ENCODE peak calls at places on chromosomes 2 and 18, in nine cellular contexts. One of them, this sample, is unnamed.

GRCh38 chr2:101770672-101771071 is 73.2 kb downstream of the MAP4K4 start:
- DNase-seq in CD8-positive, alpha-beta T cell: no peak
- DNase-seq in heart right ventricle: no peak
- DNase-seq in GM13976: peak
- DNase-seq in pancreas: no peak
- DNase-seq in glutamatergic neuron: no peak
- DNase-seq in AG09319: no peak
- DNase-seq in tibial artery: no peak
- DNase-seq in ovary: no peak
- DNase-seq in this sample: peak

GRCh38 chr2:238847841-238848565 is at the start of gene TWIST2:
- DNase-seq in CD8-positive, alpha-beta T cell: no peak
- DNase-seq in heart right ventricle: peak
- DNase-seq in GM13976: no peak
- DNase-seq in pancreas: no peak
- DNase-seq in glutamatergic neuron: peak
- DNase-seq in AG09319: peak
- DNase-seq in tibial artery: peak
- DNase-seq in ovary: peak
- DNase-seq in this sample: peak

GRCh38 chr2:96131152-96131817 is 7.0 kb downstream of the ASTL start:
- DNase-seq in CD8-positive, alpha-beta T cell: no peak
- DNase-seq in heart right ventricle: no peak
- DNase-seq in GM13976: no peak
- DNase-seq in pancreas: no peak
- DNase-seq in glutamatergic neuron: no peak
- DNase-seq in AG09319: no peak
- DNase-seq in tibial artery: no peak
- DNase-seq in ovary: no peak
- DNase-seq in this sample: no peak

GRCh38 chr2:44707945-44708645 is 233.4 kb upstream of the SIX3 start:
- DNase-seq in CD8-positive, alpha-beta T cell: no peak
- DNase-seq in heart right ventricle: no peak
- DNase-seq in GM13976: no peak
- DNase-seq in pancreas: no peak
- DNase-seq in glutamatergic neuron: no peak
- DNase-seq in AG09319: no peak
- DNase-seq in tibial artery: no peak
- DNase-seq in ovary: no peak
- DNase-seq in this sample: no peak

GRCh38 chr2:83689402-83689801 is 769.7 kb downstream of the SUCLG1 start:
- DNase-seq in CD8-positive, alpha-beta T cell: no peak
- DNase-seq in heart right ventricle: no peak
- DNase-seq in GM13976: no peak
- DNase-seq in pancreas: no peak
- DNase-seq in glutamatergic neuron: no peak
- DNase-seq in AG09319: no peak
- DNase-seq in tibial artery: no peak
- DNase-seq in ovary: no peak
- DNase-seq in this sample: no peak

GRCh38 chr2:886072-887022 is 64.3 kb upstream of the SNTG2 start:
- DNase-seq in CD8-positive, alpha-beta T cell: no peak
- DNase-seq in heart right ventricle: no peak
- DNase-seq in GM13976: no peak
- DNase-seq in pancreas: no peak
- DNase-seq in glutamatergic neuron: no peak
- DNase-seq in AG09319: no peak
- DNase-seq in tibial artery: no peak
- DNase-seq in ovary: no peak
- DNase-seq in this sample: no peak

GRCh38 chr2:157592983-157593382 is 35.7 kb downstream of the ACVR1C start:
- DNase-seq in CD8-positive, alpha-beta T cell: no peak
- DNase-seq in heart right ventricle: no peak
- DNase-seq in GM13976: no peak
- DNase-seq in pancreas: no peak
- DNase-seq in glutamatergic neuron: no peak
- DNase-seq in AG09319: peak
- DNase-seq in tibial artery: no peak
- DNase-seq in ovary: no peak
- DNase-seq in this sample: no peak

GRCh38 chr2:212730994-212731393 is 192.4 kb upstream of the ERBB4 start:
- DNase-seq in CD8-positive, alpha-beta T cell: no peak
- DNase-seq in heart right ventricle: no peak
- DNase-seq in GM13976: peak
- DNase-seq in pancreas: no peak
- DNase-seq in glutamatergic neuron: no peak
- DNase-seq in AG09319: no peak
- DNase-seq in tibial artery: no peak
- DNase-seq in ovary: no peak
- DNase-seq in this sample: no peak

GRCh38 chr2:207770602-207771404 is 1.1 kb upstream of the FZD5 start:
- DNase-seq in CD8-positive, alpha-beta T cell: no peak
- DNase-seq in heart right ventricle: no peak
- DNase-seq in GM13976: peak
- DNase-seq in pancreas: no peak
- DNase-seq in glutamatergic neuron: no peak
- DNase-seq in AG09319: no peak
- DNase-seq in tibial artery: peak
- DNase-seq in ovary: peak
- DNase-seq in this sample: peak

GRCh38 chr18:73758446-73758845 is 389.2 kb downstream of the FBXO15 start:
- DNase-seq in CD8-positive, alpha-beta T cell: no peak
- DNase-seq in heart right ventricle: no peak
- DNase-seq in GM13976: no peak
- DNase-seq in pancreas: no peak
- DNase-seq in glutamatergic neuron: no peak
- DNase-seq in AG09319: no peak
- DNase-seq in tibial artery: no peak
- DNase-seq in ovary: no peak
- DNase-seq in this sample: no peak

GRCh38 chr2:118697771-118698170 is 149.7 kb downstream of the EN1 start:
- DNase-seq in CD8-positive, alpha-beta T cell: no peak
- DNase-seq in heart right ventricle: no peak
- DNase-seq in GM13976: no peak
- DNase-seq in pancreas: no peak
- DNase-seq in glutamatergic neuron: no peak
- DNase-seq in AG09319: no peak
- DNase-seq in tibial artery: no peak
- DNase-seq in ovary: no peak
- DNase-seq in this sample: no peak

GRCh38 chr18:35993013-35993412 is 20.5 kb downstream of the RMP24 start:
- DNase-seq in CD8-positive, alpha-beta T cell: no peak
- DNase-seq in heart right ventricle: peak
- DNase-seq in GM13976: no peak
- DNase-seq in pancreas: no peak
- DNase-seq in glutamatergic neuron: no peak
- DNase-seq in AG09319: no peak
- DNase-seq in tibial artery: no peak
- DNase-seq in ovary: no peak
- DNase-seq in this sample: no peak

GRCh38 chr18:35999925-36000324 is 27.4 kb downstream of the RMP24 start:
- DNase-seq in CD8-positive, alpha-beta T cell: no peak
- DNase-seq in heart right ventricle: no peak
- DNase-seq in GM13976: no peak
- DNase-seq in pancreas: no peak
- DNase-seq in glutamatergic neuron: no peak
- DNase-seq in AG09319: no peak
- DNase-seq in tibial artery: no peak
- DNase-seq in ovary: no peak
- DNase-seq in this sample: no peak

GRCh38 chr18:35998967-35999366 is 26.5 kb downstream of the RMP24 start:
- DNase-seq in CD8-positive, alpha-beta T cell: no peak
- DNase-seq in heart right ventricle: no peak
- DNase-seq in GM13976: no peak
- DNase-seq in pancreas: no peak
- DNase-seq in glutamatergic neuron: no peak
- DNase-seq in AG09319: no peak
- DNase-seq in tibial artery: no peak
- DNase-seq in ovary: no peak
- DNase-seq in this sample: no peak
- TF ChIP-seq CTCF in CD8-positive, alpha-beta T cell: no peak
- TF ChIP-seq CTCF in heart right ventricle: no peak
- TF ChIP-seq CTCF in GM13976: no peak
- TF ChIP-seq CTCF in pancreas: no peak
- TF ChIP-seq CTCF in glutamatergic neuron: peak
- TF ChIP-seq CTCF in AG09319: no peak
- TF ChIP-seq CTCF in tibial artery: no peak
- TF ChIP-seq CTCF in ovary: no peak
- TF ChIP-seq CTCF in this sample: peak

DNA sequence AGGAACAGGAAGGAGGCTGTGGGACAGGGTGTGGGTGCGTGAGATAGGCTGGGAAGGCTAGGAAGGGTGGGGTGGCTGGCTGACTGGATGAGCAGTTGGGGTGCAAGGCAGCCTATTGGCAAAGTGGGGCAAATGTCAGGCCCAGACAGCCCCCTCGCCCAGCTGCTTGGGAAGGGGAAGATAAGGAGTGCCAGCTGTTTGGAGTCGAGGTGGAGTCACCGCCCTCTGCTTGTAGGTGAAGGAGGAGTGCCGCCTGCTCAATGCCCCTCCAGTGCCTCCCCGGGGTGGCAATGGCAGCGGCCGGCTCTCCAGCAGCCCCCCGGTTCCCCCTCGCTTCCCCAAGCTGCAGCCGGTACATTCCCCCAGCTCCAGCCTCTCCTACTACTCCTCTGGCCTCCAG is 13.1 kb downstream of the GAREM2 start:
- DNase-seq in CD8-positive, alpha-beta T cell: no peak
- DNase-seq in heart right ventricle: no peak
- DNase-seq in GM13976: no peak
- DNase-seq in pancreas: no peak
- DNase-seq in glutamatergic neuron: no peak
- DNase-seq in AG09319: no peak
- DNase-seq in tibial artery: no peak
- DNase-seq in ovary: no peak
- DNase-seq in this sample: no peak
- TF ChIP-seq CTCF in CD8-positive, alpha-beta T cell: no peak
- TF ChIP-seq CTCF in heart right ventricle: no peak
- TF ChIP-seq CTCF in GM13976: no peak
- TF ChIP-seq CTCF in pancreas: no peak
- TF ChIP-seq CTCF in glutamatergic neuron: no peak
- TF ChIP-seq CTCF in AG09319: no peak
- TF ChIP-seq CTCF in tibial artery: no peak
- TF ChIP-seq CTCF in ovary: no peak
- TF ChIP-seq CTCF in this sample: no peak

GRCh38 chr2:127560929-127561275 is 25.4 kb downstream of the MYO7B start:
- DNase-seq in CD8-positive, alpha-beta T cell: no peak
- DNase-seq in heart right ventricle: no peak
- DNase-seq in GM13976: no peak
- DNase-seq in pancreas: no peak
- DNase-seq in glutamatergic neuron: no peak
- DNase-seq in AG09319: no peak
- DNase-seq in tibial artery: no peak
- DNase-seq in ovary: no peak
- DNase-seq in this sample: no peak

GRCh38 chr2:127561371-127561770 is 25.9 kb downstream of the MYO7B start:
- DNase-seq in CD8-positive, alpha-beta T cell: no peak
- DNase-seq in heart right ventricle: no peak
- DNase-seq in GM13976: no peak
- DNase-seq in pancreas: no peak
- DNase-seq in glutamatergic neuron: no peak
- DNase-seq in AG09319: no peak
- DNase-seq in tibial artery: no peak
- DNase-seq in ovary: no peak
- DNase-seq in this sample: no peak

GRCh38 chr2:127559454-127559853 is 24.0 kb downstream of the MYO7B start:
- DNase-seq in CD8-positive, alpha-beta T cell: no peak
- DNase-seq in heart right ventricle: no peak
- DNase-seq in GM13976: no peak
- DNase-seq in pancreas: no peak
- DNase-seq in glutamatergic neuron: no peak
- DNase-seq in AG09319: no peak
- DNase-seq in tibial artery: no peak
- DNase-seq in ovary: no peak
- DNase-seq in this sample: no peak

GRCh38 chr2:127558911-127559310 is 23.4 kb downstream of the MYO7B start:
- DNase-seq in CD8-positive, alpha-beta T cell: no peak
- DNase-seq in heart right ventricle: no peak
- DNase-seq in GM13976: no peak
- DNase-seq in pancreas: no peak
- DNase-seq in glutamatergic neuron: no peak
- DNase-seq in AG09319: no peak
- DNase-seq in tibial artery: no peak
- DNase-seq in ovary: no peak
- DNase-seq in this sample: no peak

DNA sequence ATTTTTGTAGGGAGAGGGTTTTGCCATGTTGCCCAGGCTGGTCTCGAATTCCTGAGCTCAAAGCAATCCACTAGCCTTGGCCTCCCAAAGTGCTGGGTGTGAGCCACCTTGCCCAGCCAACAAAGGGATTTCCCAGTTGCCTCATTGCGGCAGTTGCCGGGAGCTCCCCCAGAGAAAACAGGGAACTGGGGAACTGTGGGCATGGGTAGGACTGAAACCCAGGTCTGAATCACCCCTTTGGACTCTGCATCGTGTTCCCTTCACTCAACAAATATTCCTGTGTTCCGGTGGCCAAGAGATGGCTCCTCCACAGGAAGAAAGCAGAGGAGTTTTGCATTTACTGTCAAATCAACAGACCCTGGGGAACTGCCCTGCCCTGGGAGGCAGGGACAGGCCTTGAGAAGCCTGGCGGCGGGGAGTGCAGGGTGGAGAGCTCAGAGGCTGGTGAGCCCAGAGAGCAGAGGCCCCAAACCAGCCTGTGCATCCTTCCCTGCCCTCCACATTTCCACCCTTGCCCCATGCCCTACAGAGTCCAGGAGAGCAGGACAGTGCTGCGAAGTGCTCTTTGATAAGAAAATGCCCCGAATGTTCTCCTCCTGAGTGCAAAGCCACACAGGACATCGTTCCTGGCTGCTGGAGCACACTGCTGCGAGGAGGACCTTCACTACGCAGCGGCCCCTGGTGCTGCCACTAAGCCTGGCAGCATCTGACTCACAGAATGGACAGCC is 24.9 kb downstream of the MYO7B start:
- DNase-seq in CD8-positive, alpha-beta T cell: no peak
- DNase-seq in heart right ventricle: no peak
- DNase-seq in GM13976: no peak
- DNase-seq in pancreas: no peak
- DNase-seq in glutamatergic neuron: no peak
- DNase-seq in AG09319: no peak
- DNase-seq in tibial artery: no peak
- DNase-seq in ovary: no peak
- DNase-seq in this sample: no peak
- TF ChIP-seq CTCF in CD8-positive, alpha-beta T cell: no peak
- TF ChIP-seq CTCF in heart right ventricle: no peak
- TF ChIP-seq CTCF in GM13976: no peak
- TF ChIP-seq CTCF in pancreas: no peak
- TF ChIP-seq CTCF in glutamatergic neuron: no peak
- TF ChIP-seq CTCF in AG09319: no peak
- TF ChIP-seq CTCF in tibial artery: peak
- TF ChIP-seq CTCF in ovary: no peak
- TF ChIP-seq CTCF in this sample: no peak

DNA sequence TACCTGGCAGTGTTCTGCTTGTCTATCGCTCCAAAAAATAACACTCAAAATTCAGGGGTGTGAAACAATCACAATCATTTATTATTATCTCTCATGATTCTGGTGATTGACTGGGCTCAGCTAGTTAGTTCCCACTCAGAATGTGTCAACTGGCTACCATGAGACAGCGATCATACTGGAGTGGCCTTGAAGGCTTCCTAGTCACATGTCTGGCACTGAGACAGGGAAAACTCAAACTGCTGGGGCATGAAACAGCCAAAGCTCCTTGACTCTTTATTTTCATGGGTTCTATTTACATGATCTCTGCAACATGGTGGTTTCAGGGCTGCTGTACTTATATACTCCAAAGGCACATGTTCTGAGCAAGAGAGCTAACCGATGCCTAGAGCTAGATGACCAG is 6.2 kb upstream of the ANXA4 start:
- DNase-seq in CD8-positive, alpha-beta T cell: no peak
- DNase-seq in heart right ventricle: no peak
- DNase-seq in GM13976: no peak
- DNase-seq in pancreas: no peak
- DNase-seq in glutamatergic neuron: no peak
- DNase-seq in AG09319: no peak
- DNase-seq in tibial artery: no peak
- DNase-seq in ovary: peak
- DNase-seq in this sample: no peak
- TF ChIP-seq CTCF in CD8-positive, alpha-beta T cell: no peak
- TF ChIP-seq CTCF in heart right ventricle: no peak
- TF ChIP-seq CTCF in GM13976: no peak
- TF ChIP-seq CTCF in pancreas: no peak
- TF ChIP-seq CTCF in glutamatergic neuron: no peak
- TF ChIP-seq CTCF in AG09319: no peak
- TF ChIP-seq CTCF in tibial artery: no peak
- TF ChIP-seq CTCF in ovary: no peak
- TF ChIP-seq CTCF in this sample: no peak